ENCODE peak calls at places on chromosomes 2 and 18, in nine cellular contexts. One of them, this sample, is unnamed.

GRCh38 chr18:72768681-72769229 is 99.0 kb downstream of the NETO1 start:
- DNase-seq in AG04450: no peak
- DNase-seq in fibroblast of lung: no peak
- DNase-seq in colonic mucosa: no peak
- DNase-seq in fibroblast of pulmonary artery: no peak
- DNase-seq in GM23338: peak; percentile 8
- DNase-seq in bronchial epithelial cell: no peak
- DNase-seq in tibial nerve: no peak
- DNase-seq in body of pancreas: no peak
- DNase-seq in this sample: no peak

GRCh38 chr2:237558918-237559645 is 7.3 kb upstream of the PRLH start:
- DNase-seq in tibial nerve: peak; percentile 92
- DNase-seq in bronchial epithelial cell: peak; percentile 63
- DNase-seq in fibroblast of lung: peak; percentile 89
- DNase-seq in body of pancreas: peak; percentile 41
- DNase-seq in fibroblast of pulmonary artery: peak; percentile 57
- DNase-seq in AG04450: peak; percentile 32
- DNase-seq in colonic mucosa: peak; percentile 56
- DNase-seq in GM23338: no peak
- DNase-seq in this sample: no peak

GRCh38 chr2:53600835-53601234 is 166.8 kb upstream of the CHAC2 start:
- DNase-seq in GM23338: no peak
- DNase-seq in tibial nerve: no peak
- DNase-seq in bronchial epithelial cell: peak; percentile 23
- DNase-seq in fibroblast of lung: no peak
- DNase-seq in colonic mucosa: no peak
- DNase-seq in fibroblast of pulmonary artery: no peak
- DNase-seq in AG04450: no peak
- DNase-seq in body of pancreas: peak; percentile 7
- DNase-seq in this sample: no peak

GRCh38 chr2:143981428-143981827 is 538.5 kb downstream of the ZEB2 start:
- DNase-seq in colonic mucosa: no peak
- DNase-seq in bronchial epithelial cell: no peak
- DNase-seq in GM23338: no peak
- DNase-seq in body of pancreas: no peak
- DNase-seq in tibial nerve: no peak
- DNase-seq in fibroblast of lung: no peak
- DNase-seq in fibroblast of pulmonary artery: no peak
- DNase-seq in AG04450: no peak
- DNase-seq in this sample: no peak

GRCh38 chr2:227043981-227044380 is 120.0 kb downstream of the COL4A4 start:
- DNase-seq in body of pancreas: no peak
- DNase-seq in bronchial epithelial cell: no peak
- DNase-seq in AG04450: no peak
- DNase-seq in fibroblast of pulmonary artery: no peak
- DNase-seq in fibroblast of lung: no peak
- DNase-seq in tibial nerve: no peak
- DNase-seq in GM23338: no peak
- DNase-seq in colonic mucosa: no peak
- DNase-seq in this sample: no peak

GRCh38 chr2:95799490-95799889 is 192.1 kb downstream of the ANKRD36C start:
- DNase-seq in body of pancreas: no peak
- DNase-seq in tibial nerve: no peak
- DNase-seq in GM23338: no peak
- DNase-seq in colonic mucosa: no peak
- DNase-seq in AG04450: no peak
- DNase-seq in bronchial epithelial cell: no peak
- DNase-seq in fibroblast of pulmonary artery: no peak
- DNase-seq in fibroblast of lung: no peak
- DNase-seq in this sample: no peak

GRCh38 chr2:226483745-226484619 is 315.6 kb downstream of the IRS1 start:
- DNase-seq in fibroblast of lung: peak; percentile 28
- DNase-seq in bronchial epithelial cell: no peak
- DNase-seq in AG04450: no peak
- DNase-seq in colonic mucosa: no peak
- DNase-seq in body of pancreas: no peak
- DNase-seq in fibroblast of pulmonary artery: peak; percentile 31
- DNase-seq in GM23338: peak; percentile 92
- DNase-seq in tibial nerve: no peak
- DNase-seq in this sample: no peak

GRCh38 chr2:20212459-20212870 is 12.5 kb downstream of the SDC1 start:
- DNase-seq in fibroblast of pulmonary artery: peak; percentile 65
- DNase-seq in GM23338: no peak
- DNase-seq in bronchial epithelial cell: peak; percentile 94
- DNase-seq in tibial nerve: no peak
- DNase-seq in AG04450: no peak
- DNase-seq in fibroblast of lung: peak; percentile 31
- DNase-seq in body of pancreas: no peak
- DNase-seq in colonic mucosa: no peak
- DNase-seq in this sample: no peak

DNA sequence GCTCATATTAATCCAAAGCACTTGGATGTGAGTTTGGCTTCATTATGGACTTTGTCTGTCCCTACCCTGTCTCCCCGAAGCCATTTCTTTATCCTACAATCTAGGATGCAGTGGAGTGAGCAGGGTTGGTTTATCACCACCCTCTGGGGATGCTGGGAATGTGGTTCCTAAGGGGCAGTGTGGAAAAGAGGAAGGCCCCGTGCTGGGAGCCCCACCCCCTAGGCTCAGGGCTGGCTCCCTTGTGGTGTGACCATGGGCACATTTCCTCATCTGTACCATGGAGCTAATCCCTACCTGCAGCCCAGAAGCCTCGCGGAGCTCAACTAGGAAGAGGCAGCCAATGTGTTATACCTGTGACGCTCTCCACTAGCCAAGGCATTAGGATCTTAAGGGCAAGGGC is 92.5 kb downstream of the TGOLN2 start:
- DNase-seq in GM23338: no peak
- DNase-seq in fibroblast of pulmonary artery: no peak
- DNase-seq in fibroblast of lung: no peak
- DNase-seq in tibial nerve: no peak
- DNase-seq in AG04450: no peak
- DNase-seq in colonic mucosa: no peak
- DNase-seq in bronchial epithelial cell: no peak
- DNase-seq in body of pancreas: no peak
- DNase-seq in this sample: no peak
- TF ChIP-seq CTCF in GM23338: no peak
- TF ChIP-seq CTCF in fibroblast of pulmonary artery: no peak
- TF ChIP-seq CTCF in fibroblast of lung: no peak
- TF ChIP-seq CTCF in tibial nerve: no peak
- TF ChIP-seq CTCF in AG04450: no peak
- TF ChIP-seq CTCF in colonic mucosa: no peak
- TF ChIP-seq CTCF in bronchial epithelial cell: no peak
- TF ChIP-seq CTCF in body of pancreas: no peak
- TF ChIP-seq CTCF in this sample: no peak

GRCh38 chr18:45291616-45292612 is 323.4 kb upstream of the SLC14A2 start:
- DNase-seq in fibroblast of lung: no peak
- DNase-seq in colonic mucosa: no peak
- DNase-seq in body of pancreas: peak; percentile 36
- DNase-seq in AG04450: no peak
- DNase-seq in GM23338: peak; percentile 28
- DNase-seq in bronchial epithelial cell: peak; percentile 18
- DNase-seq in tibial nerve: no peak
- DNase-seq in fibroblast of pulmonary artery: peak; percentile 1
- DNase-seq in this sample: no peak
- H3K4me3 ChIP-seq in fibroblast of lung: no peak overlapping the region
- H3K4me3 ChIP-seq in colonic mucosa: no peak overlapping the region
- H3K4me3 ChIP-seq in body of pancreas: no peak overlapping the region
- H3K4me3 ChIP-seq in AG04450: no peak overlapping the region
- H3K4me3 ChIP-seq in GM23338: no peak overlapping the region
- H3K4me3 ChIP-seq in bronchial epithelial cell: no peak overlapping the region
- H3K4me3 ChIP-seq in tibial nerve: no peak overlapping the region
- H3K4me3 ChIP-seq in fibroblast of pulmonary artery: no peak overlapping the region
- H3K4me3 ChIP-seq in this sample: no peak overlapping the region

DNA sequence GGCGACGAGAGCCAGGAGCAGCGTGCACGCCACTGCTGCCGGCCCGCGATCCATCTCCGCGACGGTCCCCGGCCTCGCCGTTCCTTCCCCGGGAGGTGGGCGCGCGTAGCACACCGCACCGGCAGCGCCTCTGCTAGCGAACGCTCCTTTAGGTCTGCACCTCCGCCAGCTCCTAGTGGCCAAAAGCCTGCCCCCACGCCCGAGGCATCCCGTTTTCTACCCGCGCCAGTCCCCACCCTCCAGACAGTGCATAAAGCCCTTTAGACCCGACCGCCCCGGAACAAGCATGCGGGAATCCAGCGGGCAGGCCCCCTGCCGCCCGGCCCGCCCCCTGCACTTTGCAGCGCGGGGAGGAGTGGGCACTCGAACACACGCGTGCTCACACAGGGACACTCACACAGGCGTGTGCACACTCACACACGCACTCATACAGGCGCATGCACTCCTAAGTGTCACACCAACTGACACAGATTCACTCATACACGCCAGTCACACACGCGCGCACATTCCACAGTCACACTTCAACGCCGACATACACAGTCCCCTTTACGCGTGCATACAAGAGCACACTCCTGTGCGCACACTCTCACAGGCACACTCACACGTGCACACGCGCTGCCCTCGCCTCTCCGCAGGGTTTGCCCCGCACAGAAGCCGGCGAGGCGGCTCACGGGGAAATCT is at the start of gene LRP2:
- DNase-seq in bronchial epithelial cell: no peak
- DNase-seq in fibroblast of lung: no peak
- DNase-seq in colonic mucosa: peak; percentile 24
- DNase-seq in AG04450: no peak
- DNase-seq in fibroblast of pulmonary artery: no peak
- DNase-seq in GM23338: peak; percentile 55
- DNase-seq in body of pancreas: no peak
- DNase-seq in tibial nerve: no peak
- DNase-seq in this sample: no peak
- TF ChIP-seq CTCF in bronchial epithelial cell: no peak
- TF ChIP-seq CTCF in fibroblast of lung: no peak
- TF ChIP-seq CTCF in colonic mucosa: no peak
- TF ChIP-seq CTCF in AG04450: no peak
- TF ChIP-seq CTCF in fibroblast of pulmonary artery: no peak
- TF ChIP-seq CTCF in GM23338: peak; percentile 2
- TF ChIP-seq CTCF in body of pancreas: no peak
- TF ChIP-seq CTCF in tibial nerve: no peak
- TF ChIP-seq CTCF in this sample: no peak

GRCh38 chr18:27735117-27735516 is 441.8 kb downstream of the CDH2 start:
- DNase-seq in GM23338: no peak
- DNase-seq in bronchial epithelial cell: peak; percentile 8
- DNase-seq in colonic mucosa: no peak
- DNase-seq in AG04450: no peak
- DNase-seq in tibial nerve: no peak
- DNase-seq in body of pancreas: no peak
- DNase-seq in fibroblast of lung: no peak
- DNase-seq in fibroblast of pulmonary artery: no peak
- DNase-seq in this sample: no peak
- H3K4me3 ChIP-seq in GM23338: no peak overlapping the region
- H3K4me3 ChIP-seq in bronchial epithelial cell: no peak overlapping the region
- H3K4me3 ChIP-seq in colonic mucosa: no peak overlapping the region
- H3K4me3 ChIP-seq in AG04450: no peak overlapping the region
- H3K4me3 ChIP-seq in tibial nerve: no peak overlapping the region
- H3K4me3 ChIP-seq in body of pancreas: no peak overlapping the region
- H3K4me3 ChIP-seq in fibroblast of lung: no peak overlapping the region
- H3K4me3 ChIP-seq in fibroblast of pulmonary artery: no peak overlapping the region
- H3K4me3 ChIP-seq in this sample: no peak overlapping the region

DNA sequence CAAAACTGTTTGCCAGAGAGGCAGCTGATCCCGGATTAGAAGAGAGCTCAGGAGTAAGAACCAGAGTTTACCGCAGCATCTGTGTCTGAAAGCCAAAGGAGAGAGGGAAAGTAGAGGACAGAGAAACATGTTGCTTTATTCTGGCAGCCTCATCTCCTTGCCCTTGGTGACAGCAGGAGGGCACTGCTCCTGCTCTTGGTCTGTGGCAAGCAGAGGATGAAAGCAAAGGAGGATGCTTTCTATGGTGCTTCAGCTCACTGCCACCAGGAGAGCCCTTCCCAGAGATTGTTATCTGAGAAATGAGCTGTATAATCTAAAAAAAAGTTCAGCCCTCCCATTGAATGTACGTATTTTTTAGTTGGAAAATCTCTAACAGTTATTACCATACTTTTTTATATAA is 7.7 kb downstream of the SLC1A4 start:
- DNase-seq in bronchial epithelial cell: no peak
- DNase-seq in fibroblast of lung: no peak
- DNase-seq in fibroblast of pulmonary artery: no peak
- DNase-seq in GM23338: peak; percentile 32
- DNase-seq in tibial nerve: no peak
- DNase-seq in colonic mucosa: no peak
- DNase-seq in AG04450: no peak
- DNase-seq in body of pancreas: no peak
- DNase-seq in this sample: no peak
- TF ChIP-seq CTCF in bronchial epithelial cell: no peak
- TF ChIP-seq CTCF in fibroblast of lung: no peak
- TF ChIP-seq CTCF in fibroblast of pulmonary artery: no peak
- TF ChIP-seq CTCF in GM23338: no peak
- TF ChIP-seq CTCF in tibial nerve: no peak
- TF ChIP-seq CTCF in colonic mucosa: no peak
- TF ChIP-seq CTCF in AG04450: peak; percentile 22
- TF ChIP-seq CTCF in body of pancreas: no peak
- TF ChIP-seq CTCF in this sample: no peak

GRCh38 chr2:16719409-16719808 is 53.8 kb upstream of the CYRIA start:
- DNase-seq in fibroblast of lung: no peak
- DNase-seq in colonic mucosa: no peak
- DNase-seq in bronchial epithelial cell: no peak
- DNase-seq in AG04450: no peak
- DNase-seq in body of pancreas: no peak
- DNase-seq in fibroblast of pulmonary artery: no peak
- DNase-seq in GM23338: no peak
- DNase-seq in tibial nerve: no peak
- DNase-seq in this sample: no peak
- H3K4me3 ChIP-seq in fibroblast of lung: no peak overlapping the region
- H3K4me3 ChIP-seq in colonic mucosa: no peak overlapping the region
- H3K4me3 ChIP-seq in bronchial epithelial cell: no peak overlapping the region
- H3K4me3 ChIP-seq in AG04450: no peak overlapping the region
- H3K4me3 ChIP-seq in body of pancreas: no peak overlapping the region
- H3K4me3 ChIP-seq in fibroblast of pulmonary artery: no peak overlapping the region
- H3K4me3 ChIP-seq in GM23338: no peak overlapping the region
- H3K4me3 ChIP-seq in tibial nerve: no peak overlapping the region
- H3K4me3 ChIP-seq in this sample: no peak overlapping the region

GRCh38 chr2:220460257-220460985 is 833.0 kb downstream of the SLC4A3 start:
- DNase-seq in colonic mucosa: no peak
- DNase-seq in fibroblast of pulmonary artery: no peak
- DNase-seq in GM23338: peak; percentile 59
- DNase-seq in AG04450: no peak
- DNase-seq in tibial nerve: no peak
- DNase-seq in body of pancreas: no peak
- DNase-seq in bronchial epithelial cell: peak; percentile 31
- DNase-seq in fibroblast of lung: no peak
- DNase-seq in this sample: no peak
- TF ChIP-seq CTCF in colonic mucosa: no peak
- TF ChIP-seq CTCF in fibroblast of pulmonary artery: peak; percentile 26
- TF ChIP-seq CTCF in GM23338: peak; percentile 51
- TF ChIP-seq CTCF in AG04450: peak; percentile 17
- TF ChIP-seq CTCF in tibial nerve: no peak
- TF ChIP-seq CTCF in body of pancreas: no peak
- TF ChIP-seq CTCF in bronchial epithelial cell: peak; percentile 17
- TF ChIP-seq CTCF in fibroblast of lung: no peak
- TF ChIP-seq CTCF in this sample: peak; percentile 33

DNA sequence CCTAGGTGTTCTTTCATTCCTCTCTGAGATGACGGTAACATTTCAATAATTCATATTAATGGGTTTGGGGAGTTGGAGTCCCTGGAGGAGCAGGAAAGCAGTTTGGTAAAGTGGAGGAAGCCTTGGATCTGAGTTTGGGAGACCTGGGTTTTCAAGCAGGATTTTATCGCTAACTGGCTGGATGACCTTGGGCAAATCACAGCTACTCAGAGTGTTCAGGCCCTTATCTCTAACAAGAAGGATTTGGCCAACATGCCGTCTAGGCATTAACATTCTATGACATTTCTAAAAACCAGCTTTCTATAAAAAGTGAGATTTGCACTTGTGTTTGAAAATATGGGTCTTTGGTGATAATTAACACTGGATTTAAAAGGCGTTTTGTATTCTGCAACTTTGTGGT is 59.7 kb upstream of the MEX3C start:
- DNase-seq in body of pancreas: peak; percentile 35
- DNase-seq in GM23338: no peak
- DNase-seq in fibroblast of lung: no peak
- DNase-seq in colonic mucosa: no peak
- DNase-seq in fibroblast of pulmonary artery: no peak
- DNase-seq in AG04450: no peak
- DNase-seq in tibial nerve: no peak
- DNase-seq in bronchial epithelial cell: no peak
- DNase-seq in this sample: no peak
- H3K4me3 ChIP-seq in body of pancreas: no peak overlapping the region
- H3K4me3 ChIP-seq in GM23338: no peak overlapping the region
- H3K4me3 ChIP-seq in fibroblast of lung: no peak overlapping the region
- H3K4me3 ChIP-seq in colonic mucosa: no peak overlapping the region
- H3K4me3 ChIP-seq in fibroblast of pulmonary artery: no peak overlapping the region
- H3K4me3 ChIP-seq in AG04450: no peak overlapping the region
- H3K4me3 ChIP-seq in tibial nerve: no peak overlapping the region
- H3K4me3 ChIP-seq in bronchial epithelial cell: no peak overlapping the region
- H3K4me3 ChIP-seq in this sample: no peak overlapping the region

This sample was measured in GM12864.